ENCODE peak calls at places on chromosomes 5 and 9, in ten cellular contexts. A, X, Y, P, B, G, N, U, H and T are unnamed samples.

GRCh38 chr9:125540497-125540896 is 166.5 kb downstream of the MAPKAP1 start:
- DNase-seq in A (no peak), X (no peak), Y (peak), P (no peak), B (no peak), G (no peak), N (no peak), U (no peak), H (no peak), T (no peak)

GRCh38 chr5:42583322-42583721 is 160.1 kb downstream of the GHR start:
- DNase-seq in A (no peak), X (peak), Y (peak), P (peak), B (peak), G (peak), N (peak), U (no peak), H (peak), T (peak)

GRCh38 chr9:29556317-29556716 is 1983.0 kb upstream of the C9orf72 start:
- DNase-seq in A (no peak), X (no peak), Y (peak), P (peak), B (no peak), G (no peak), N (no peak), U (no peak), H (no peak), T (no peak)

GRCh38 chr5:140143521-140144258 is 18.0 kb downstream of the IGIP start:
- DNase-seq in A (no peak), X (no peak), Y (no peak), P (no peak), B (no peak), G (no peak), N (no peak), U (no peak), H (no peak), T (peak)

GRCh38 chr9:22817181-22817580 is 370.6 kb downstream of the DMRTA1 start:
- DNase-seq in A (no peak), X (no peak), Y (peak), P (no peak), B (no peak), G (no peak), N (no peak), U (no peak), H (no peak), T (no peak)

GRCh38 chr5:180090769-180091546 is 19.4 kb upstream of the RNF130 start:
- DNase-seq in A (no peak), X (peak), Y (peak), P (no peak), B (no peak), G (peak), N (no peak), U (no peak), H (peak), T (no peak)

GRCh38 chr5:96297290-96297689 is 135.8 kb downstream of the PCSK1 start:
- DNase-seq in A (no peak), X (no peak), Y (peak), P (no peak), B (no peak), G (no peak), N (peak), U (no peak), H (no peak), T (no peak)

GRCh38 chr5:57348376-57348775 is 134.2 kb downstream of the ACTBL2 start:
- DNase-seq in A (no peak), X (no peak), Y (no peak), P (peak), B (no peak), G (no peak), N (no peak), U (no peak), H (no peak), T (no peak)

GRCh38 chr9:117400131-117400530 is 14.7 kb downstream of the ASTN2 start:
- DNase-seq in A (no peak), X (no peak), Y (no peak), P (no peak), B (no peak), G (no peak), N (no peak), U (no peak), H (peak), T (no peak)

GRCh38 chr5:115543931-115544370 is 624 bp downstream of the FEM1C start:
- DNase-seq in A (peak), X (no peak), Y (peak), P (peak), B (peak), G (no peak), N (no peak), U (peak), H (peak), T (no peak)

GRCh38 chr5:73853091-73853490 is 227.1 kb downstream of the ARHGEF28 start:
- DNase-seq in A (no peak), X (no peak), Y (peak), P (no peak), B (no peak), G (no peak), N (peak), U (no peak), H (no peak), T (no peak)

GRCh38 chr5:66655395-66656324 is 59.5 kb downstream of the MAST4 start:
- DNase-seq in A (no peak), X (no peak), Y (peak), P (no peak), B (no peak), G (no peak), N (no peak), U (no peak), H (no peak), T (no peak)

GRCh38 chr5:176541338-176542134 is 4.3 kb upstream of the RNF44 start:
- DNase-seq in A (peak), X (no peak), Y (peak), P (no peak), B (no peak), G (peak), N (no peak), U (no peak), H (peak), T (peak)

GRCh38 chr9:91179237-91180138 is 182.2 kb downstream of the AUH start:
- DNase-seq in A (no peak), X (no peak), Y (peak), P (no peak), B (no peak), G (no peak), N (no peak), U (no peak), H (no peak), T (peak)

GRCh38 chr9:23622396-23622795 is 203.6 kb downstream of the ELAVL2 start:
- DNase-seq in A (no peak), X (no peak), Y (no peak), P (no peak), B (no peak), G (no peak), N (no peak), U (no peak), H (no peak), T (no peak)

GRCh38 chr9:15416880-15417279 is 5.8 kb upstream of the SNAPC3 start:
- DNase-seq in A (peak), X (no peak), Y (peak), P (no peak), B (peak), G (peak), N (peak), U (no peak), H (no peak), T (no peak)

GRCh38 chr9:92618633-92619225 is 51.2 kb downstream of the IPPK start:
- DNase-seq in A (no peak), X (no peak), Y (no peak), P (no peak), B (no peak), G (peak), N (no peak), U (no peak), H (no peak), T (no peak)

GRCh38 chr5:149596712-149597111 is 15.4 kb downstream of the ARHGEF37 start:
- DNase-seq in A (no peak), X (no peak), Y (no peak), P (no peak), B (no peak), G (no peak), N (no peak), U (no peak), H (no peak), T (no peak)

GRCh38 chr5:94983861-94984535 is 300.9 kb downstream of the MCTP1 start:
- DNase-seq in A (no peak), X (no peak), Y (peak), P (no peak), B (no peak), G (no peak), N (peak), U (no peak), H (no peak), T (no peak)

GRCh38 chr9:133103183-133103986 is 17.7 kb downstream of the RALGDS start:
- DNase-seq in A (peak), X (no peak), Y (peak), P (peak), B (no peak), G (peak), N (no peak), U (peak), H (no peak), T (peak)

GRCh38 chr9:109640232-109641078 is 139.5 kb upstream of the PALM2AKAP2 start:
- DNase-seq in A (no peak), X (no peak), Y (peak), P (peak), B (no peak), G (peak), N (no peak), U (peak), H (no peak), T (peak)

GRCh38 chr9:35555246-35555701 is 49.8 kb upstream of the TESK1 start:
- DNase-seq in A (no peak), X (no peak), Y (no peak), P (no peak), B (no peak), G (no peak), N (no peak), U (no peak), H (no peak), T (no peak)

GRCh38 chr9:120730661-120731514 is 16.6 kb upstream of the MEGF9 start:
- DNase-seq in A (no peak), X (no peak), Y (peak), P (peak), B (no peak), G (no peak), N (peak), U (no peak), H (no peak), T (peak)

GRCh38 chr9:26324787-26325186 is 567.8 kb downstream of the CAAP1 start:
- DNase-seq in A (no peak), X (no peak), Y (no peak), P (no peak), B (no peak), G (no peak), N (no peak), U (no peak), H (no peak), T (no peak)

GRCh38 chr5:159332800-159333563 is 2.7 kb upstream of the IL12B start:
- DNase-seq in A (no peak), X (no peak), Y (no peak), P (no peak), B (no peak), G (no peak), N (no peak), U (no peak), H (no peak), T (no peak)

GRCh38 chr9:78572266-78572665 is 275.3 kb downstream of the PSAT1 start:
- DNase-seq in A (no peak), X (no peak), Y (no peak), P (no peak), B (no peak), G (no peak), N (no peak), U (no peak), H (no peak), T (no peak)

GRCh38 chr5:111635946-111636315 is 121.1 kb downstream of the NREP start:
- DNase-seq in A (no peak), X (no peak), Y (peak), P (no peak), B (no peak), G (no peak), N (no peak), U (no peak), H (no peak), T (no peak)

GRCh38 chr9:8268216-8268878 is 468.8 kb upstream of the DMAC1 start:
- DNase-seq in A (no peak), X (no peak), Y (no peak), P (no peak), B (no peak), G (no peak), N (no peak), U (no peak), H (no peak), T (no peak)

GRCh38 chr5:127442085-127442484 is 75.4 kb upstream of the PRRC1 start:
- DNase-seq in A (no peak), X (no peak), Y (peak), P (no peak), B (no peak), G (no peak), N (no peak), U (no peak), H (no peak), T (no peak)

GRCh38 chr5:146718628-146719027 is 159.9 kb downstream of the PPP2R2B start:
- DNase-seq in A (no peak), X (no peak), Y (no peak), P (no peak), B (no peak), G (no peak), N (no peak), U (no peak), H (no peak), T (no peak)

GRCh38 chr5:81626524-81626923 is 124.4 kb downstream of the SSBP2 start:
- DNase-seq in A (no peak), X (peak), Y (peak), P (peak), B (no peak), G (no peak), N (no peak), U (no peak), H (no peak), T (no peak)

GRCh38 chr9:131545786-131546335 is 538 bp downstream of the PRRT1B start:
- DNase-seq in A (no peak), X (no peak), Y (no peak), P (no peak), B (no peak), G (no peak), N (no peak), U (no peak), H (no peak), T (no peak)

GRCh38 chr5:35741126-35741711 is 115.5 kb upstream of the IL7R start:
- DNase-seq in A (no peak), X (no peak), Y (no peak), P (no peak), B (no peak), G (no peak), N (peak), U (no peak), H (no peak), T (no peak)